ENCODE peak calls at places on chromosomes 16 and 17, in six cellular contexts. Y is right atrium auricular region; F is cardiac fibroblast; H is endothelial cell; X is CD8-positive, alpha-beta T cell; O is tibial artery. M is an unnamed sample.

GRCh38 chr17:18190629-18191028 is 7.0 kb downstream of the ALKBH5 start:
- DNase-seq in Y (no peak), O (no peak), H (no peak), X (no peak), F (no peak), M (no peak)

GRCh38 chr16:10611825-10612342 is 31.5 kb upstream of the EMP2 start:
- DNase-seq in Y (no peak), O (no peak), X (no peak), F (no peak), H (no peak), M (no peak)

GRCh38 chr16:82192665-82193064 is 22.6 kb upstream of the MPHOSPH6 start:
- DNase-seq in O (no peak), Y (no peak), F (peak), H (no peak), X (no peak), M (no peak)

GRCh38 chr17:57928898-57929297 is 26.3 kb downstream of the CUEDC1 start:
- DNase-seq in X (no peak), Y (no peak), O (no peak), F (no peak), H (no peak), M (no peak)

GRCh38 chr16:48903054-48903453 is 293.1 kb upstream of the N4BP1 start:
- DNase-seq in O (no peak), H (no peak), F (no peak), Y (no peak), X (no peak), M (no peak)

GRCh38 chr17:50620848-50621247 is 13.8 kb upstream of the ABCC3 start:
- DNase-seq in F (no peak), O (no peak), X (no peak), Y (no peak), H (peak), M (no peak)

GRCh38 chr16:56603589-56603988 is 4.8 kb upstream of the MT2A start:
- DNase-seq in H (peak), Y (no peak), X (no peak), O (peak), F (peak), M (no peak)

GRCh38 chr16:83957296-83957855 is 4.3 kb downstream of the OSGIN1 start:
- DNase-seq in Y (no peak), X (no peak), O (no peak), F (no peak), H (no peak), M (no peak)

GRCh38 chr17:75877752-75878173 is 618 bp downstream of the TRIM47 start:
- DNase-seq in X (peak), F (peak), H (peak), Y (no peak), O (peak), M (peak)

GRCh38 chr17:4741544-4741943 is 1.8 kb upstream of the CXCL16 start:
- DNase-seq in Y (no peak), H (no peak), O (no peak), X (no peak), F (no peak), M (no peak)

GRCh38 chr17:429589-429988 is 77.0 kb upstream of the RPH3AL start:
- DNase-seq in X (no peak), O (no peak), Y (no peak), F (no peak), H (no peak), M (no peak)

GRCh38 chr16:22001591-22001990 is 675 bp upstream of the PDZD9 start:
- DNase-seq in O (no peak), F (peak), Y (no peak), H (no peak), X (no peak), M (no peak)

GRCh38 chr17:13346081-13346533 is 255.6 kb downstream of the HS3ST3A1 start:
- DNase-seq in F (peak), X (no peak), O (no peak), Y (no peak), H (no peak), M (no peak)

GRCh38 chr17:77693301-77693700 is 265.2 kb upstream of the TNRC6C start:
- DNase-seq in O (no peak), Y (peak), F (no peak), H (no peak), X (no peak), M (peak)

GRCh38 chr16:9934723-9935508 is 247.3 kb downstream of the GRIN2A start:
- DNase-seq in X (no peak), Y (no peak), O (peak), F (no peak), H (no peak), M (no peak)

GRCh38 chr17:77709594-77709993 is 248.9 kb upstream of the TNRC6C start:
- DNase-seq in Y (peak), O (no peak), X (no peak), F (no peak), H (no peak), M (no peak)

GRCh38 chr17:79026345-79027273 is 2.6 kb downstream of the C1QTNF1 start:
- DNase-seq in H (no peak), F (peak), Y (no peak), O (peak), X (no peak), M (no peak)

GRCh38 chr17:70604854-70605253 is 435.5 kb downstream of the KCNJ2 start:
- DNase-seq in X (no peak), Y (no peak), F (no peak), H (no peak), O (no peak), M (no peak)

GRCh38 chr17:79785900-79786810 is 8.2 kb downstream of the CBX2 start:
- DNase-seq in Y (no peak), X (no peak), O (no peak), F (no peak), H (no peak), M (peak)

GRCh38 chr17:30363715-30364202 is 15.0 kb upstream of the CPD start:
- DNase-seq in F (peak), O (no peak), Y (no peak), H (no peak), X (peak), M (no peak)

GRCh38 chr17:64345691-64346376 is 44.8 kb downstream of the PECAM1 start:
- DNase-seq in X (no peak), O (no peak), F (peak), H (peak), Y (no peak), M (no peak)

GRCh38 chr16:66515543-66516171 is 34.3 kb downstream of the TK2 start:
- DNase-seq in X (no peak), O (peak), F (peak), Y (no peak), H (peak), M (no peak)

GRCh38 chr17:55734128-55734781 is 11.6 kb upstream of the TMEM100 start:
- DNase-seq in F (no peak), H (no peak), X (no peak), Y (no peak), O (no peak), M (no peak)

GRCh38 chr17:73625006-73625405 is 19.2 kb downstream of the SDK2 start:
- DNase-seq in X (no peak), H (no peak), Y (no peak), O (no peak), F (no peak), M (peak)

GRCh38 chr17:57803026-57803425 is 46.8 kb downstream of the MRPS23 start:
- DNase-seq in F (no peak), O (no peak), X (no peak), H (no peak), Y (no peak), M (no peak)

GRCh38 chr16:582614-583331 is 7.1 kb upstream of the RAB40C start:
- DNase-seq in O (no peak), H (no peak), F (no peak), X (no peak), Y (no peak), M (no peak)

GRCh38 chr16:4832698-4833343 is 14.3 kb downstream of the GLYR1 start:
- DNase-seq in O (no peak), X (no peak), Y (no peak), H (no peak), F (no peak), M (no peak)

GRCh38 chr16:56257260-56257659 is 66.0 kb downstream of the GNAO1 start:
- DNase-seq in O (peak), Y (no peak), X (no peak), F (no peak), H (no peak), M (no peak)

GRCh38 chr17:51435641-51436091 is 175.3 kb downstream of the UTP18 start:
- DNase-seq in F (peak), H (peak), X (peak), Y (no peak), O (no peak), M (no peak)

GRCh38 chr17:2996208-2996855 is 67.1 kb downstream of the OR1D5 start:
- DNase-seq in F (peak), X (no peak), H (no peak), O (peak), Y (no peak), M (peak)

GRCh38 chr17:44959821-44960523 is 8.1 kb downstream of the C1QL1 start:
- DNase-seq in H (no peak), Y (no peak), O (no peak), X (no peak), F (no peak), M (no peak)

GRCh38 chr17:73969956-73970355 is 233.5 kb upstream of the RPL38 start:
- DNase-seq in O (peak), Y (no peak), X (no peak), H (no peak), F (no peak), M (peak)

GRCh38 chr16:88743693-88744519 is 37.6 kb downstream of the CTU2 start:
- DNase-seq in O (peak), X (peak), Y (peak), H (peak), F (peak), M (no peak)

GRCh38 chr16:1713933-1714332 is 7.9 kb downstream of the MAPK8IP3 start:
- DNase-seq in H (no peak), X (no peak), F (no peak), Y (no peak), O (no peak), M (no peak)

GRCh38 chr17:36001109-36001735 is at the start of gene CCL15:
- DNase-seq in O (no peak), X (no peak), H (no peak), F (no peak), Y (no peak), M (no peak)

GRCh38 chr17:37490638-37491614 is 1.2 kb downstream of the DUSP14 start:
- DNase-seq in F (peak), X (peak), O (peak), H (peak), Y (peak), M (no peak)

GRCh38 chr16:88941933-88942909 is 34.8 kb downstream of the CBFA2T3 start:
- DNase-seq in Y (no peak), F (peak), X (peak), O (no peak), H (peak), M (no peak)

GRCh38 chr16:55116165-55116894 is 185.7 kb downstream of the IRX5 start:
- DNase-seq in F (no peak), O (no peak), Y (no peak), X (no peak), H (no peak), M (no peak)

GRCh38 chr17:38604479-38605229 is 1.1 kb downstream of the SRCIN1 start:
- DNase-seq in F (no peak), O (no peak), H (peak), Y (no peak), X (no peak), M (no peak)

GRCh38 chr16:85014311-85014710 is 3.0 kb upstream of the ZDHHC7 start:
- DNase-seq in X (no peak), H (no peak), F (no peak), O (no peak), Y (no peak), M (no peak)

GRCh38 chr16:85010446-85010930 is 847 bp downstream of the ZDHHC7 start:
- DNase-seq in Y (no peak), X (no peak), F (no peak), O (no peak), H (no peak), M (no peak)

GRCh38 chr16:85011846-85012284 is 530 bp upstream of the ZDHHC7 start:
- DNase-seq in X (no peak), Y (no peak), H (no peak), F (no peak), O (no peak), M (no peak)

GRCh38 chr16:85008267-85008666 is 3.1 kb downstream of the ZDHHC7 start:
- DNase-seq in Y (no peak), H (no peak), O (no peak), F (no peak), X (no peak), M (no peak)

GRCh38 chr16:85010931-85011845 is at the start of gene ZDHHC7:
- DNase-seq in X (peak), H (peak), F (peak), O (peak), Y (peak), M (no peak)
- TF ChIP-seq CTCF in X (no peak), H (no peak), F (peak), O (no peak), Y (no peak), M (peak)

GRCh38 chr16:25481636-25482035 is 210.1 kb upstream of the HS3ST4 start:
- DNase-seq in H (no peak), F (no peak), X (no peak), Y (no peak), O (no peak), M (no peak)
- TF ChIP-seq CTCF in H (no peak), F (no peak), X (no peak), Y (no peak), O (no peak), M (no peak)

DNA sequence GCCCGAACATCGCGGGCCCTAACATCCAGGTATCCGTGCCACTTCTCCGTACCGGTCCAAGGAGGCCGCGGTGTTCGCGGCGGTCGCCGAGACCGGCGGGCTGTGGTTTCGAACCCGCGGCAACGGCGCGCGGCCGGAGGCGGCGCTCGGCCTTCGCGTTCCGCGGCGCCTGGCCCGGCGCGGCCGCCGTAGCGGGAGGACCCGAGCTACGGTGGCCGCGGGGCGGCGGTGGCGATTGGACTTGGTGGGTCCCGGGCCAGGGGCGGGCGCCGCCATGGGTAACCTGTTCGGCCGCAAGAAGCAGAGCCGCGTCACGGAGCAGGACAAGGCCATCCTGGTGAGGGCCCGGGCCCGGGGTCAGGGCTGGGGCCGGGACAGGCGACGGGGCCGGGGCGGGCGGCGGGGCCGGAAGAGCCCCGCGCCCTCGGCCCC is at the start of gene CHMP6:
- DNase-seq in O (peak), H (peak), X (peak), Y (no peak), F (peak), M (no peak)
- TF ChIP-seq CTCF in O (no peak), H (peak), X (no peak), Y (peak), F (no peak), M (peak)

DNA sequence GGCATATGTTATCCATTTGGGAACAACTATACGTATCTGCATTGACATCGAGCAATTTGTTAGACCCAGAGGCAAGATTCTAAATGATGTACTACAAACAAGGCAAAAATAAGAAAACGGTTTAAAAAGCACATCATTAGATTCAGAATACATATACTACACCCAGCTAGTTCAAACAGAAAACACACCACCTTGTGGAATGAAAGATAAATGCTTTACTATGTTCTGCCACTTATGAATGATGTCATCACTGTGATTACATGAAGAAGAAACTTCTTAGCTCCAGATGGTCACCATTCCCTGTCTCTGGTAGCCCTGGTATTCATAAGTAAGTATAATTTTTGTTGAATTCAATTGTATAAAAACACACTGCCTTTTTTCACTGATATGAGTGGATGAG is 7.8 kb downstream of the NACA2 start:
- DNase-seq in O (no peak), H (no peak), Y (no peak), F (peak), X (no peak), M (no peak)
- TF ChIP-seq CTCF in O (no peak), H (peak), Y (no peak), F (peak), X (peak), M (peak)

GRCh38 chr17:59520276-59520675 is 45.1 kb upstream of the DHX40 start:
- DNase-seq in H (no peak), F (no peak), X (no peak), O (peak), Y (no peak), M (no peak)

GRCh38 chr17:59512844-59513383 is 52.5 kb upstream of the DHX40 start:
- DNase-seq in X (no peak), H (no peak), Y (no peak), O (no peak), F (no peak), M (no peak)

GRCh38 chr17:59513934-59514841 is 51.2 kb upstream of the DHX40 start:
- DNase-seq in Y (peak), F (peak), H (no peak), O (peak), X (no peak), M (no peak)

GRCh38 chr17:59519132-59519531 is 46.3 kb upstream of the DHX40 start:
- DNase-seq in F (no peak), Y (no peak), O (no peak), X (no peak), H (no peak), M (no peak)

DNA sequence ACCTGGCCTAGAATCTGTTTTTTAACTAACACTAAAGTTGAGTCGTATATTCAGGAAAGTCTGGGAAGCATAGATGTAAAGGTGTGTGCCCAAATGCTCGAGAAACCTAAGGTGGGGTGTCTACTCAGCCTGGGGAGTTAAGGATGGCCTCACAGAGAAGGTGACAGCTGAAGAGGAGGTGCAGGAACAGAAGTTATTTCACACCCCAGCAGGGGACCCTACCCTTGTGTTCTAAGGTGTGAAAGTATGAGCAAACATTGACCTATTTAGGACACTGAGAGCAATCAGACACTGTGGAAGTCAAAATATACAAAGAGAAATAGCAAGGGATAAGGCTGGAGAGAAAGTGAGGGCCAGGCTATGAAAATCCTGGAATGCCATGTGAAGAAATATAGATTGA is 49.0 kb upstream of the DHX40 start:
- DNase-seq in F (no peak), O (no peak), Y (no peak), H (no peak), X (no peak), M (no peak)
- TF ChIP-seq CTCF in F (no peak), O (no peak), Y (no peak), H (no peak), X (no peak), M (no peak)

GRCh38 chr16:87499189-87499486 is 6.3 kb upstream of the ZCCHC14 start:
- DNase-seq in X (no peak), O (no peak), H (no peak), F (peak), Y (no peak), M (no peak)

GRCh38 chr16:87492721-87493554 is at the start of gene ZCCHC14:
- DNase-seq in X (peak), Y (peak), F (peak), O (peak), H (peak), M (peak)

GRCh38 chr16:87498324-87499188 is 5.7 kb upstream of the ZCCHC14 start:
- DNase-seq in F (no peak), O (no peak), X (no peak), Y (no peak), H (no peak), M (no peak)

GRCh38 chr16:87495578-87495977 is 2.8 kb upstream of the ZCCHC14 start:
- DNase-seq in X (no peak), O (no peak), F (no peak), H (no peak), Y (no peak), M (peak)

GRCh38 chr16:87496101-87496801 is 3.4 kb upstream of the ZCCHC14 start:
- DNase-seq in F (no peak), X (no peak), O (no peak), H (no peak), Y (no peak), M (peak)
- TF ChIP-seq CTCF in F (no peak), X (no peak), O (no peak), H (no peak), Y (no peak), M (no peak)

GRCh38 chr17:28720247-28720996 is 637 bp downstream of the RPL23A start:
- DNase-seq in X (no peak), H (no peak), F (no peak), Y (no peak), O (no peak), M (no peak)
- TF ChIP-seq CTCF in X (no peak), H (peak), F (peak), Y (no peak), O (no peak), M (peak)

DNA sequence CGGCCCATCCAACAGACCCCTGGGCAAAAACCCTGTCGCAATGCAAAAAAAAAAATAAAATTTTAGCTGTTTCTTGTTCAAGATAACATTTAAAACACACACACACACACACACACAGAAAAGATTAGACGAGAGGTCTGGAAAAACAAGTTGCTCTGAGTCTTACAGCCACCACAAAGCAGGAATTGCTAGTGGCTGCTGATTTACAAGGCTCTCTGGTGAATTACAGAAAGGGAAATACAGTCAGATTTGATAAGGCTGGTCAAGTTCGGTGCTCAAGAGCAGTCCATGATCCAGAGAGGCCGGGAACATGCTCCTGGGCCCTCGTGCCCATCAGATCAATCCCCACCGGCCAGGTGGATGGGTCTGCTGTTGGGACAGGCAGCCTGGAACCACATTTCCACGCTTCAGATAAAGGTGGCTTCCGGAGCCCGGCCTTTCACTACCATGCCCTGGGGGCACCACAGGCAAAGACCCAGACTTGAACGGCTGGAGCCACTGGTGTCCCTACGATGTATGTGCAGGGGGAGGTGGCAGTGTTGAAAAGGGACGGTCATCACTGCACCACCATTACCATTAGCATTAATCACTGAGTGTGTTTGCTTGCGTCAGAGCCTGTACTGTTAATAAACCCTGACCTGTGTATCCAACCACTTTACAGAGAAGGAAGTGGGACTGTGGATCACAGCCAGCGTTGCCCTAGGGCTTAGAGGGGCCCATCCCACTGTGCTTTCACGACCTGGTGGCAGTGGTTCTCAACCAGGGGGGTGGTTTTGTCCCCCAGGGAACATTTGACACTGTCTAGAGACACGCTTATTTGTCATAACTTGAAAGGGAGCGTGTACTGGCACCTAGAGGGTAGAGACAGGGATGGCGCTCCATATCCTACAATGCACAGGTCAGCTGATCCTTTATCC is 95.1 kb downstream of the XYLT1 start:
- DNase-seq in H (no peak), O (no peak), Y (no peak), F (no peak), X (no peak), M (no peak)
- TF ChIP-seq CTCF in H (no peak), O (no peak), Y (no peak), F (no peak), X (no peak), M (no peak)

M was measured in chondrocyte.